ENCODE peak calls at places on chromosomes 2 and 18, in ten cellular contexts. M, S, R, P, L, Z, E, T, J and G are unnamed samples.

GRCh38 chr2:26982102-26982742 is 11.8 kb downstream of the MAPRE3 start:
- DNase-seq in R (peak), J (peak), M (no peak), Z (peak), E (peak), P (peak), T (no peak), L (no peak), S (peak), G (peak)

GRCh38 chr2:46909771-46910419 is 5.7 kb downstream of the MCFD2 start:
- DNase-seq in J (peak), M (no peak), Z (peak), E (peak), R (no peak), T (no peak), S (no peak), L (no peak), P (peak), G (no peak)

GRCh38 chr18:6249788-6250187 is 164.9 kb downstream of the L3MBTL4 start:
- DNase-seq in P (no peak), M (no peak), R (no peak), J (no peak), S (no peak), Z (no peak), E (no peak), L (no peak), T (no peak), G (no peak)

GRCh38 chr2:172252154-172252553 is 149.5 kb upstream of the DLX2 start:
- DNase-seq in M (no peak), R (no peak), P (no peak), Z (no peak), T (no peak), S (no peak), J (no peak), E (no peak), L (no peak), G (no peak)

GRCh38 chr2:85439986-85440385 is 21.5 kb downstream of the SH2D6 start:
- DNase-seq in R (no peak), Z (peak), P (no peak), M (no peak), S (no peak), J (no peak), L (no peak), E (peak), T (no peak), G (no peak)

GRCh38 chr2:173218331-173219056 is 136.2 kb upstream of the CDCA7 start:
- DNase-seq in E (no peak), J (no peak), S (no peak), L (no peak), Z (no peak), R (no peak), P (no peak), M (no peak), T (no peak), G (peak)

GRCh38 chr2:27638023-27638637 is 9.3 kb downstream of the GPN1 start:
- DNase-seq in E (peak), M (no peak), L (no peak), T (no peak), Z (no peak), S (no peak), R (no peak), J (no peak), P (no peak), G (no peak)

GRCh38 chr18:51537487-51537886 is 340.0 kb upstream of the MEX3C start:
- DNase-seq in S (peak), J (no peak), T (peak), R (no peak), P (no peak), M (no peak), Z (peak), L (no peak), E (no peak), G (peak)

GRCh38 chr18:3152294-3152693 is 67.5 kb downstream of the MYOM1 start:
- DNase-seq in R (no peak), T (no peak), L (no peak), E (no peak), J (no peak), S (no peak), Z (no peak), M (no peak), P (no peak), G (no peak)

GRCh38 chr2:212958757-212959295 is 192.6 kb downstream of the IKZF2 start:
- DNase-seq in R (no peak), S (no peak), T (no peak), Z (no peak), E (no peak), L (no peak), P (no peak), J (no peak), M (no peak), G (no peak)

GRCh38 chr2:17617508-17617907 is 77.0 kb downstream of the VSNL1 start:
- DNase-seq in L (no peak), Z (no peak), M (no peak), R (no peak), J (no peak), E (no peak), S (no peak), T (no peak), P (no peak), G (no peak)

GRCh38 chr2:196383799-196384198 is 212.4 kb upstream of the STK17B start:
- DNase-seq in T (no peak), L (no peak), R (no peak), S (no peak), Z (no peak), M (no peak), E (no peak), J (no peak), P (no peak), G (no peak)

GRCh38 chr2:67038195-67038594 is 358.9 kb upstream of the ETAA1 start:
- DNase-seq in L (no peak), S (no peak), Z (no peak), M (no peak), E (no peak), J (no peak), R (no peak), T (no peak), P (no peak), G (no peak)

GRCh38 chr2:19786408-19787058 is 115.2 kb downstream of the TTC32 start:
- DNase-seq in S (no peak), P (no peak), J (peak), R (no peak), L (no peak), E (no peak), T (no peak), Z (no peak), M (no peak), G (no peak)

GRCh38 chr2:80499095-80499494 is 194.5 kb upstream of the LRRTM1 start:
- DNase-seq in L (no peak), P (peak), J (peak), E (no peak), T (no peak), S (peak), Z (peak), M (no peak), R (peak), G (peak)

GRCh38 chr2:176004925-176005324 is 2.9 kb upstream of the LNPK start:
- DNase-seq in S (no peak), R (no peak), P (no peak), L (no peak), M (no peak), Z (no peak), J (no peak), T (no peak), E (no peak), G (no peak)

GRCh38 chr18:57077786-57078552 is 68.9 kb upstream of the BOD1L2 start:
- DNase-seq in E (peak), S (no peak), L (peak), T (no peak), R (no peak), J (no peak), P (no peak), Z (no peak), M (no peak), G (no peak)

GRCh38 chr2:62334440-62335058 is 138.6 kb downstream of the B3GNT2 start:
- DNase-seq in J (no peak), L (no peak), E (no peak), M (no peak), S (no peak), R (no peak), T (no peak), P (no peak), Z (no peak), G (peak)